ENCODE peak calls at places on chromosomes 13 and 19, in seven cellular contexts. V, S, A, E, O, J and I are unnamed samples.

GRCh38 chr19:55179570-55180484 is at the start of gene SYT5:
- DNase-seq in V (no peak), S (peak; percentile 77), A (no peak), E (peak; percentile 47), O (peak; percentile 54), J (no peak), I (no peak)

GRCh38 chr13:30141773-30142501 is 165.4 kb downstream of the KATNAL1 start:
- DNase-seq in V (no peak), S (no peak), A (no peak), E (no peak), O (no peak), J (no peak), I (no peak)

GRCh38 chr19:49911381-49912145 is 14.9 kb upstream of the IL4I1 start:
- DNase-seq in V (no peak), S (no peak), A (no peak), E (no peak), O (no peak), J (no peak), I (no peak)

GRCh38 chr19:5553892-5554291 is 13.9 kb downstream of the TINCR start:
- DNase-seq in V (no peak), S (no peak), A (no peak), E (no peak), O (no peak), J (no peak), I (no peak)

GRCh38 chr13:95480131-95480545 is 72.4 kb upstream of the CLDN10 start:
- DNase-seq in V (no peak), S (no peak), A (no peak), E (no peak), O (no peak), J (no peak), I (no peak)

GRCh38 chr19:14478113-14478545 is 3.0 kb upstream of the PTGER1 start:
- DNase-seq in V (no peak), S (no peak), A (no peak), E (no peak), O (no peak), J (no peak), I (no peak)

GRCh38 chr19:45779231-45780145 is 2.8 kb downstream of the DMPK start:
- DNase-seq in V (peak; percentile 73), S (peak; percentile 41), A (peak; percentile 97), E (peak; percentile 95), O (peak; percentile 76), J (peak; percentile 79), I (no peak)

GRCh38 chr13:97889803-97890202 is 63.7 kb upstream of the IPO5 start:
- DNase-seq in V (peak; percentile 16), S (no peak), A (no peak), E (no peak), O (no peak), J (no peak), I (no peak)

GRCh38 chr19:8392017-8392591 is 1.9 kb downstream of the RAB11B start:
- DNase-seq in V (peak; percentile 69), S (no peak), A (no peak), E (no peak), O (no peak), J (no peak), I (no peak)

GRCh38 chr19:34590228-34590627 is 86.7 kb downstream of the SCGB2B2 start:
- DNase-seq in V (no peak), S (no peak), A (no peak), E (no peak), O (no peak), J (no peak), I (no peak)

GRCh38 chr19:23475477-23475876 is 80.2 kb upstream of the ZNF91 start:
- DNase-seq in V (no peak), S (no peak), A (no peak), E (no peak), O (no peak), J (no peak), I (no peak)

GRCh38 chr13:26583662-26584061 is 26.2 kb downstream of the WASF3 start:
- DNase-seq in V (no peak), S (no peak), A (no peak), E (no peak), O (no peak), J (no peak), I (no peak)

GRCh38 chr13:45339867-45340266 is 1.1 kb downstream of the TPT1 start:
- DNase-seq in V (no peak), S (no peak), A (no peak), E (no peak), O (no peak), J (no peak), I (no peak)

GRCh38 chr19:50322931-50323781 is 6.0 kb downstream of the KCNC3 start:
- DNase-seq in V (no peak), S (no peak), A (no peak), E (no peak), O (no peak), J (no peak), I (no peak)

GRCh38 chr19:13153627-13154240 is 3.5 kb downstream of the IER2 start:
- DNase-seq in V (no peak), S (no peak), A (no peak), E (no peak), O (no peak), J (no peak), I (no peak)

GRCh38 chr19:8083141-8083540 is 30.6 kb downstream of the CCL25 start:
- DNase-seq in V (no peak), S (no peak), A (no peak), E (no peak), O (no peak), J (no peak), I (no peak)

GRCh38 chr13:26664942-26665341 is 95.6 kb downstream of the GPR12 start:
- DNase-seq in V (no peak), S (no peak), A (no peak), E (no peak), O (no peak), J (no peak), I (no peak)

GRCh38 chr13:27403252-27403678 is 21.2 kb upstream of the GTF3A start:
- DNase-seq in V (no peak), S (no peak), A (no peak), E (no peak), O (no peak), J (peak; percentile 38), I (no peak)

GRCh38 chr13:44734204-44734707 is 158.1 kb upstream of the TSC22D1 start:
- DNase-seq in V (peak; percentile 62), S (no peak), A (peak; percentile 89), E (no peak), O (no peak), J (peak; percentile 79), I (no peak)

GRCh38 chr13:95296326-95296939 is 4.8 kb downstream of the ABCC4 start:
- DNase-seq in V (peak; percentile 28), S (peak; percentile 34), A (no peak), E (no peak), O (no peak), J (peak; percentile 25), I (no peak)

GRCh38 chr13:109790951-109791605 is 4.7 kb upstream of the IRS2 start:
- DNase-seq in V (no peak), S (no peak), A (no peak), E (no peak), O (no peak), J (peak; percentile 48), I (no peak)

GRCh38 chr13:112728375-112729126 is 38.7 kb downstream of the ATP11A start:
- DNase-seq in V (no peak), S (no peak), A (no peak), E (no peak), O (no peak), J (no peak), I (no peak)

GRCh38 chr19:41701401-41702075 is 6.9 kb upstream of the CEACAM5 start:
- DNase-seq in V (no peak), S (peak; percentile 63), A (peak; percentile 66), E (no peak), O (no peak), J (no peak), I (peak; percentile 59)
- TF ChIP-seq CTCF in V (no peak), S (peak; percentile 65), A (no peak), E (peak; percentile 48), O (no peak), J (peak; percentile 31), I (no peak)

DNA sequence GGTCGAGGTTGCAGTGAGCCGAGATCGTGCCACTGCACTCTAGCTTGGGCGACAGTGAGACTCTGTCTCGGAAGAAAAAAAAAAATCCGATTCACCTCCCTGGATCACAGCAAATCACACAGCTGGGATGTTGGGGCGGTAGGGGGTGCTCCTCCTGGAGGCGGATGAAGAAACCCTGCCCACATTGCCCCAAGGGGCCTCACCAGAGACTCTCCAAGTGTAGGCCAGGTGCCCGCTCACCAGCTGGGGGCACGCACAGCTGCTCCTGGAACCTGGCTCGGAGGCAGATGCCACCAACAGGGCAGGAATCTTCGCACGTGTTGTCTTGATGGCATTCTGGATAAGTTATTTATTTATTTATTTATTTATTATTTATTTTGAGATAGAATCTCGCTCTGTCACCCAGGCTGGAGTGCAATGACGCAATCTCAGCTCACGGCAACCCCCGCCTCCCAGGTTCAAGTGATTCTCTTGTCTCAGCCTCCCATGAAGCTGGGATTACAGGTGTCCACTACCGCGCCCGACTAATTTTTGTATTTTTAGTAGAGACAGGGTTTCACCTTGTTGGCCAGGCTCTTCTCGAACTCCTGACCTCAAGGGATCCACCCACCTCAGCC is 3.1 kb downstream of the UQCR11 start:
- DNase-seq in V (no peak), S (no peak), A (no peak), E (no peak), O (no peak), J (no peak), I (no peak)
- TF ChIP-seq CTCF in V (no peak), S (no peak), A (no peak), E (no peak), O (no peak), J (no peak), I (no peak)

GRCh38 chr13:70339738-70340137 is 231.5 kb upstream of the KLHL1 start:
- DNase-seq in V (no peak), S (no peak), A (no peak), E (no peak), O (no peak), J (peak; percentile 30), I (no peak)
- TF ChIP-seq CTCF in V (no peak), S (no peak), A (no peak), E (peak; percentile 41), O (no peak), J (peak; percentile 72), I (peak; percentile 64)

DNA sequence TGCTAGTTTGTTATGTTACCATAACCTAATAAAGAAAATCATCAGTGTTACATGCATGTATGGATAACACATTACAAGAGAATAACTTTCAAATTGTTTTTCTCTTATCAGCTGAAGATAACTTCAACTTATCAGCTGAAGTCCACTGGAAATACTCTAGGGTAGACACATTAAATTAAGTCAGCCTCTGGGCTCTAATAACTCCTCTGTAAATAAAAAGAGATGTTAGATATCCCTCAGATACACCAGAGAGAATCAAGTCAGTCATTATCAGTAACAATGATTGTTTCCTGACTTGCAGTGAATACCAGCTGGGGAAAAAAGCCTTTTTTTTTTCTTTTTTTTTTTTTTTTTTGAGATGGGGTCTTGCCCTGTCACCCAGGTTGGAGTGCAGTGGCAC is 1.6 kb upstream of the KBTBD7 start:
- DNase-seq in V (no peak), S (no peak), A (no peak), E (no peak), O (no peak), J (no peak), I (no peak)
- TF ChIP-seq CTCF in V (no peak), S (no peak), A (no peak), E (no peak), O (no peak), J (no peak), I (no peak)